ENCODE peak calls at places on chromosome 1, in four cellular contexts. X, A, J and T are unnamed samples.

GRCh38 chr1:19814681-19815503 is at the start of gene RNF186:
- DNase-seq in A (no peak), J (no peak), X (no peak), T (no peak)

GRCh38 chr1:162141273-162142023 is 72.0 kb downstream of the NOS1AP start:
- DNase-seq in X (no peak), J (no peak), A (peak; percentile 83), T (no peak)

GRCh38 chr1:200938955-200939354 is 44.3 kb downstream of the INAVA start:
- DNase-seq in J (no peak), A (no peak), X (no peak), T (no peak)

GRCh38 chr1:152461544-152461943 is 47.5 kb upstream of the CRNN start:
- DNase-seq in A (peak; percentile 76), X (peak; percentile 2), J (peak; percentile 36), T (peak; percentile 22)

GRCh38 chr1:153774780-153775431 is at the start of gene SLC27A3:
- DNase-seq in J (peak; percentile 62), X (peak; percentile 23), A (peak; percentile 69), T (peak; percentile 71)

GRCh38 chr1:155003766-155004351 is 1.3 kb downstream of the ZBTB7B start:
- DNase-seq in A (peak; percentile 71), J (peak; percentile 58), X (peak; percentile 64), T (peak; percentile 57)

GRCh38 chr1:209651148-209651547 is 1.1 kb downstream of the LAMB3 start:
- DNase-seq in X (no peak), J (no peak), A (peak; percentile 90), T (no peak)

GRCh38 chr1:70429219-70429618 is 18.2 kb downstream of the CTH start:
- DNase-seq in J (no peak), A (peak; percentile 53), X (no peak), T (no peak)

GRCh38 chr1:219621047-219621786 is 8.3 kb upstream of the ZC3H11B start:
- DNase-seq in A (no peak), J (no peak), X (no peak), T (no peak)

GRCh38 chr1:32352831-32353383 is 9.4 kb downstream of the FAM229A start:
- DNase-seq in X (no peak), J (no peak), A (no peak), T (no peak)

GRCh38 chr1:38489844-38490270 is 369.7 kb downstream of the RRAGC start:
- DNase-seq in A (peak; percentile 16), J (peak; percentile 21), X (peak; percentile 4), T (peak; percentile 1)

GRCh38 chr1:25621876-25622275 is 5.3 kb downstream of the MAN1C1 start:
- DNase-seq in X (no peak), J (no peak), A (no peak), T (peak; percentile 53)

GRCh38 chr1:91303165-91303564 is 101.5 kb downstream of the HFM1 start:
- DNase-seq in A (no peak), J (no peak), X (no peak), T (no peak)